ENCODE peak calls at places on chromosomes 2 and 18, in nine cellular contexts. B is endodermal cell, K is tibial artery, Z is mucosa of descending colon, G is brain microvascular endothelial cell, C is mammary epithelial cell, S is lung, H is upper lobe of right lung, D is adrenal gland. X is an unnamed sample. For H3K36me3, the result is how much of the 10 kb centered on the place peaks cover.

GRCh38 chr2:148965596-148966431 is 72.7 kb upstream of the LYPD6B start:
- DNase-seq in B (no peak), K (no peak), Z (no peak), G (no peak), C (no peak), S (peak), H (no peak), D (no peak), X (no peak)

GRCh38 chr2:170812716-170813585 is 3.7 kb upstream of the GAD1 start:
- DNase-seq in B (peak), K (no peak), Z (peak), G (peak), C (peak), S (peak), H (no peak), D (peak), X (peak)

GRCh38 chr2:233029321-233029720 is 3.2 kb upstream of the NEU2 start:
- DNase-seq in B (no peak), K (no peak), Z (no peak), G (no peak), C (no peak), S (no peak), H (no peak), D (no peak), X (no peak)

GRCh38 chr2:25936889-25937545 is 45.3 kb downstream of the KIF3C start:
- DNase-seq in B (no peak), K (no peak), Z (no peak), G (no peak), C (no peak), S (no peak), H (no peak), D (no peak), X (no peak)

GRCh38 chr2:63514237-63514716 is 74.0 kb downstream of the WDPCP start:
- DNase-seq in B (no peak), K (no peak), Z (no peak), G (no peak), C (no peak), S (no peak), H (no peak), D (no peak), X (no peak)

GRCh38 chr2:28199995-28200394 is 192.7 kb upstream of the FOSL2 start:
- DNase-seq in B (no peak), K (no peak), Z (no peak), G (no peak), C (peak), S (no peak), H (no peak), D (no peak), X (no peak)

GRCh38 chr2:155905640-155906039 is 426.9 kb downstream of the NR4A2 start:
- DNase-seq in B (peak), K (no peak), Z (no peak), G (no peak), C (no peak), S (no peak), H (no peak), D (no peak), X (no peak)

GRCh38 chr2:56615750-56616149 is 432.0 kb downstream of the CCDC85A start:
- DNase-seq in B (no peak), K (no peak), Z (no peak), G (no peak), C (no peak), S (no peak), H (no peak), D (no peak), X (no peak)

GRCh38 chr2:222859786-222860726 is 780 bp upstream of the ACSL3 start:
- DNase-seq in B (peak), K (no peak), Z (peak), G (no peak), C (peak), S (peak), H (peak), D (peak), X (peak)

GRCh38 chr2:229445501-229446294 is 174.6 kb upstream of the PID1 start:
- DNase-seq in B (no peak), K (peak), Z (no peak), G (peak), C (peak), S (no peak), H (no peak), D (peak), X (no peak)

GRCh38 chr2:67524777-67525176 is 127.6 kb downstream of the ETAA1 start:
- DNase-seq in B (no peak), K (no peak), Z (no peak), G (no peak), C (no peak), S (no peak), H (no peak), D (no peak), X (no peak)

GRCh38 chr2:100588071-100588786 is 25.4 kb downstream of the PDCL3 start:
- DNase-seq in B (no peak), K (no peak), Z (no peak), G (peak), C (peak), S (no peak), H (peak), D (no peak), X (no peak)

GRCh38 chr18:42038936-42039335 is 83.9 kb downstream of the PIK3C3 start:
- DNase-seq in B (no peak), K (no peak), Z (no peak), G (peak), C (peak), S (no peak), H (no peak), D (no peak), X (no peak)

GRCh38 chr2:80490964-80491363 is 186.4 kb upstream of the LRRTM1 start:
- DNase-seq in B (no peak), K (no peak), Z (no peak), G (no peak), C (no peak), S (no peak), H (no peak), D (no peak), X (no peak)

GRCh38 chr2:1675633-1676032 is 68.7 kb downstream of the PXDN start:
- DNase-seq in B (peak), K (peak), Z (no peak), G (peak), C (peak), S (no peak), H (no peak), D (peak), X (no peak)

GRCh38 chr18:79940126-79940813 is 11.2 kb downstream of the SLC66A2 start:
- DNase-seq in B (peak), K (peak), Z (peak), G (no peak), C (no peak), S (no peak), H (peak), D (peak), X (peak)

GRCh38 chr2:40173276-40173675 is 278.6 kb downstream of the SLC8A1 start:
- DNase-seq in B (no peak), K (no peak), Z (no peak), G (no peak), C (no peak), S (no peak), H (no peak), D (no peak), X (no peak)

GRCh38 chr2:26848336-26849055 is 564 bp downstream of the DPYSL5 start:
- DNase-seq in B (peak), K (no peak), Z (no peak), G (no peak), C (peak), S (no peak), H (peak), D (no peak), X (no peak)

GRCh38 chr18:58616446-58616845 is 12.4 kb downstream of the ALPK2 start:
- DNase-seq in B (no peak), K (no peak), Z (no peak), G (no peak), C (no peak), S (no peak), H (no peak), D (no peak), X (no peak)

GRCh38 chr18:9417081-9417841 is 58.1 kb upstream of the RALBP1 start:
- DNase-seq in B (no peak), K (no peak), Z (no peak), G (peak), C (peak), S (no peak), H (no peak), D (no peak), X (no peak)

GRCh38 chr2:1664698-1665097 is 79.6 kb downstream of the PXDN start:
- DNase-seq in B (peak), K (no peak), Z (peak), G (no peak), C (no peak), S (no peak), H (no peak), D (no peak), X (peak)

GRCh38 chr2:241855245-241855887 is 3.3 kb downstream of the PDCD1 start:
- DNase-seq in B (no peak), K (peak), Z (no peak), G (no peak), C (no peak), S (no peak), H (peak), D (no peak), X (no peak)

GRCh38 chr2:197904446-197904845 is 100.1 kb downstream of the PLCL1 start:
- DNase-seq in B (no peak), K (no peak), Z (no peak), G (no peak), C (no peak), S (no peak), H (no peak), D (no peak), X (no peak)

GRCh38 chr2:186641807-186642321 is 52.0 kb upstream of the FAM171B start:
- DNase-seq in B (peak), K (no peak), Z (peak), G (peak), C (peak), S (no peak), H (no peak), D (peak), X (peak)

GRCh38 chr2:64018715-64019082 is 529 bp downstream of the VPS54 start:
- DNase-seq in B (no peak), K (peak), Z (peak), G (peak), C (no peak), S (peak), H (peak), D (peak), X (peak)

GRCh38 chr2:200159829-200160781 is 146.4 kb upstream of the SPATS2L start:
- DNase-seq in B (no peak), K (no peak), Z (no peak), G (peak), C (peak), S (no peak), H (no peak), D (no peak), X (no peak)

GRCh38 chr2:180017764-180018163 is 10.7 kb upstream of the CWC22 start:
- DNase-seq in B (no peak), K (peak), Z (peak), G (peak), C (peak), S (peak), H (no peak), D (no peak), X (peak)

GRCh38 chr2:4024561-4024960 is 321.2 kb downstream of the DCDC2C start:
- DNase-seq in B (no peak), K (no peak), Z (no peak), G (no peak), C (no peak), S (no peak), H (no peak), D (no peak), X (no peak)

GRCh38 chr2:25354116-25354515 is 12.4 kb upstream of the DNMT3A start:
- DNase-seq in B (no peak), K (no peak), Z (no peak), G (no peak), C (no peak), S (no peak), H (no peak), D (no peak), X (no peak)

GRCh38 chr2:40106061-40106460 is 327.0 kb upstream of the THUMPD2 start:
- DNase-seq in B (no peak), K (no peak), Z (no peak), G (no peak), C (no peak), S (no peak), H (no peak), D (no peak), X (no peak)

GRCh38 chr2:126657146-126657635 is 1.2 kb downstream of the GYPC start:
- DNase-seq in B (peak), K (peak), Z (peak), G (peak), C (peak), S (no peak), H (no peak), D (peak), X (no peak)

GRCh38 chr2:213251618-213252017 is 32.6 kb upstream of the SPAG16 start:
- DNase-seq in B (no peak), K (no peak), Z (no peak), G (no peak), C (peak), S (no peak), H (no peak), D (no peak), X (no peak)

GRCh38 chr2:190537765-190538164 is 3.2 kb upstream of the NEMP2 start:
- DNase-seq in B (no peak), K (no peak), Z (no peak), G (peak), C (peak), S (no peak), H (no peak), D (no peak), X (no peak)

GRCh38 chr2:138716183-138716582 is 64.0 kb downstream of the NXPH2 start:
- DNase-seq in B (peak), K (no peak), Z (no peak), G (no peak), C (no peak), S (no peak), H (no peak), D (no peak), X (no peak)

GRCh38 chr2:17672583-17673317 is 80.9 kb downstream of the SMC6 start:
- DNase-seq in B (no peak), K (no peak), Z (no peak), G (peak), C (peak), S (no peak), H (no peak), D (no peak), X (no peak)
- TF ChIP-seq CTCF in B (no peak), K (no peak), Z (no peak), G (peak), C (peak), S (no peak), H (no peak), D (no peak), X (no peak)

GRCh38 chr2:98573426-98573825 is 34.9 kb downstream of the COA5 start:
- DNase-seq in B (no peak), K (no peak), Z (no peak), G (no peak), C (no peak), S (no peak), H (no peak), D (no peak), X (no peak)

GRCh38 chr2:98571796-98572195 is 36.5 kb downstream of the COA5 start:
- DNase-seq in B (no peak), K (no peak), Z (no peak), G (no peak), C (no peak), S (no peak), H (no peak), D (no peak), X (no peak)

GRCh38 chr2:98572676-98573075 is 35.6 kb downstream of the COA5 start:
- DNase-seq in B (no peak), K (no peak), Z (no peak), G (no peak), C (no peak), S (no peak), H (no peak), D (no peak), X (no peak)

GRCh38 chr2:98571121-98571701 is 37.1 kb downstream of the COA5 start:
- DNase-seq in B (no peak), K (no peak), Z (no peak), G (no peak), C (no peak), S (no peak), H (no peak), D (no peak), X (no peak)

GRCh38 chr2:98572211-98572610 is 36.1 kb downstream of the COA5 start:
- DNase-seq in B (no peak), K (no peak), Z (no peak), G (no peak), C (no peak), S (no peak), H (no peak), D (no peak), X (no peak)
- H3K36me3 ChIP-seq in B (half or more), K (half or more), Z (under half), G (under half), C (under half), S (half or more), H (half or more), D (under half), X (under half)

GRCh38 chr2:192195548-192196418 is 1.1 kb upstream of the TMEFF2 start:
- DNase-seq in B (peak), K (peak), Z (no peak), G (no peak), C (no peak), S (no peak), H (peak), D (peak), X (peak)

GRCh38 chr2:192194866-192195547 is at the start of gene TMEFF2:
- DNase-seq in B (peak), K (peak), Z (peak), G (peak), C (peak), S (peak), H (peak), D (peak), X (peak)

GRCh38 chr2:192194065-192194865 is 468 bp downstream of the TMEFF2 start:
- DNase-seq in B (peak), K (peak), Z (no peak), G (peak), C (no peak), S (no peak), H (peak), D (peak), X (peak)

GRCh38 chr2:192190474-192190873 is 4.3 kb downstream of the TMEFF2 start:
- DNase-seq in B (no peak), K (no peak), Z (no peak), G (peak), C (no peak), S (no peak), H (no peak), D (no peak), X (no peak)
- TF ChIP-seq CTCF in B (no peak), K (peak), Z (no peak), G (peak), C (peak), S (no peak), H (peak), D (peak), X (no peak)

GRCh38 chr2:181859123-181859522 is 32.4 kb upstream of the ITPRID2 start:
- DNase-seq in B (no peak), K (no peak), Z (no peak), G (no peak), C (no peak), S (peak), H (no peak), D (no peak), X (no peak)

GRCh38 chr2:181857471-181857870 is 34.1 kb upstream of the ITPRID2 start:
- DNase-seq in B (no peak), K (no peak), Z (no peak), G (peak), C (peak), S (no peak), H (no peak), D (no peak), X (no peak)

GRCh38 chr2:181862583-181863281 is 28.8 kb upstream of the ITPRID2 start:
- DNase-seq in B (no peak), K (no peak), Z (no peak), G (no peak), C (no peak), S (no peak), H (no peak), D (no peak), X (no peak)

GRCh38 chr2:181861379-181861778 is 30.2 kb upstream of the ITPRID2 start:
- DNase-seq in B (no peak), K (no peak), Z (no peak), G (no peak), C (no peak), S (no peak), H (no peak), D (no peak), X (peak)

GRCh38 chr2:181858600-181858999 is 32.9 kb upstream of the ITPRID2 start:
- DNase-seq in B (no peak), K (no peak), Z (no peak), G (no peak), C (peak), S (no peak), H (no peak), D (no peak), X (peak)
- H3K36me3 ChIP-seq in B (under half), K (under half), Z (under half), G (under half), C (under half), S (under half), H (under half), D (under half), X (under half)

GRCh38 chr2:188787002-188787660 is 187.0 kb upstream of the COL3A1 start:
- DNase-seq in B (no peak), K (no peak), Z (no peak), G (peak), C (peak), S (no peak), H (no peak), D (no peak), X (no peak)

GRCh38 chr2:188786368-188786781 is 187.8 kb upstream of the COL3A1 start:
- DNase-seq in B (no peak), K (no peak), Z (peak), G (peak), C (peak), S (no peak), H (no peak), D (peak), X (no peak)

GRCh38 chr2:188788621-188789020 is 185.6 kb upstream of the COL3A1 start:
- DNase-seq in B (no peak), K (peak), Z (peak), G (peak), C (peak), S (peak), H (no peak), D (peak), X (peak)

GRCh38 chr2:188785515-188785914 is 188.7 kb upstream of the COL3A1 start:
- DNase-seq in B (no peak), K (no peak), Z (no peak), G (no peak), C (no peak), S (no peak), H (no peak), D (no peak), X (no peak)

DNA sequence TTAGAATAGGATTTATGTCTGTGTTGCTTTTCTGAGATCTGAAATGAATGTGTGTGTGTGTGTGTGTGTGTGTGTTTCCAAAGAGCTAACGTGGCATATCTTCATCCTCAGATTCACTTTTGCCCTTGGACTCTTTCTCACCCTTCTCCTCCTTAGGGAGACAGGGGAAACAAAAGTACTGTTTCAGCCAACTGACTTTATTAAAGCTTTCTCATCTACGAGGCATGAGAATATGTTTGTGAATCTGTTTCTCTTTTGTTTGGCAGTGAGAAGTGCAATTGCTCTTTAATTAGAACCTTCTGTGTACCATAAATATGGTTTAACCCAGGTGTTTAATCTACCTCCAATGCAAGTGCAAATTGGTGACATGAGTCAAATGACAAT is 186.5 kb upstream of the COL3A1 start:
- DNase-seq in B (no peak), K (no peak), Z (no peak), G (peak), C (no peak), S (no peak), H (no peak), D (no peak), X (no peak)
- TF ChIP-seq CTCF in B (no peak), K (no peak), Z (no peak), G (no peak), C (no peak), S (no peak), H (no peak), D (no peak), X (no peak)

DNA sequence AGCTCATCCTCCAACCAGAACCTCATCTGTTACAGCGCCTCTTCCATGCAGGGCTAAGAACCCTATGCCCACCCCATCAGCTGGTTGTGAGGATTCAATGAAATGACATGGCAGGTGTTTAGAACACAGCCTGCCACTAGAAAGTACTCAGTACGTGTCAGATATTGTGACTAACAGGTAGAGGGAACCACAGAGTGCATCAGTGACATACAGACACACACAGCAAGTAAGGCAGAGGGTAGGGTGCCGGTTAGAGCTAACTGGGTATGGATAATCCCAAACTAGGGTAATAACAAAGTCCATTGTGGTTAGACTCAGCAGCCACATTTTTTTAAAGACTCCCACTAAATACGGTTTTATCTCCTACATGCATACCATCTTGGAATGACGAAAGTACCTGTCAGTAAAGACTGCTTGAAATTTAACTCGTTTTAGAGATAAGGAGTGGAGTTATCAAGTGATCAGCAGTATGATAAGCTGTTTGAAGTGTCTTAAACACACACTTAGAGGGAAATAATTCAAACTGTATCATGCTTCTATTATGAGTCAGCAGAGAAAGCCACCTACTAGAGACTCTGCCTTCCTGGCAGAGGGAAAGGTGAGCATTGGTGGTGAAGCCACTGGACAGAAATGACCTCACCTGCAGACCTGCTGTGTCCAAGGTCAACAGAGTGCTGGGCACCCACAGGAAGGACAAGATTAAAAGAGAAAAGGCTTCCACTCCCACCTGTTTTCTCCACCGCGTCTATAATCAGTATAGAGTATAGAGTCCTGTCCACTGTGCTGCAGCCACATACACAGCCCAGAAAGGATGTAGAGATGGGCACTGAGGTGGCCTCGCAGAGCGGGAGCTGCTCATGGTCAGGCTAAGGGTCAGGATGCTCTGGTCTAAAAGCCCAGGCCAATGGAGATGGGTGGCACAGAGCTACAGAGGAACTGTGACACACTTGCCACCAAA is 20.5 kb downstream of the MPPE1 start:
- DNase-seq in B (no peak), K (peak), Z (peak), G (no peak), C (no peak), S (no peak), H (no peak), D (no peak), X (no peak)
- H3K36me3 ChIP-seq in B (half or more), K (half or more), Z (under half), G (under half), C (under half), S (under half), H (half or more), D (under half), X (under half)